ENCODE peak calls at places on chromosome 12, in five cellular contexts. W is HCT116; X is Karpas-422; G is tibial artery; Q is CD4-positive, CD25-positive, alpha-beta regulatory T cell. D is an unnamed sample.

GRCh38 chr12:80087486-80088213 is 11.7 kb upstream of the OTOGL start:
- DNase-seq in Q (no peak), G (no peak), W (no peak), X (no peak), D (no peak)

GRCh38 chr12:101967506-101967905 is 90.1 kb downstream of the DRAM1 start:
- DNase-seq in G (no peak), X (no peak), Q (no peak), W (no peak), D (no peak)

GRCh38 chr12:48764521-48764920 is 24.4 kb downstream of the ADCY6 start:
- DNase-seq in W (no peak), Q (no peak), G (no peak), X (no peak), D (no peak)

GRCh38 chr12:121933522-121934317 is 15.3 kb downstream of the CFAP251 start:
- DNase-seq in X (no peak), W (no peak), Q (no peak), G (no peak), D (no peak)

GRCh38 chr12:24810378-24810777 is 138.5 kb downstream of the BCAT1 start:
- DNase-seq in W (no peak), Q (no peak), X (no peak), G (no peak), D (no peak)

GRCh38 chr12:56190695-56191155 is 1.4 kb upstream of the SMARCC2 start:
- DNase-seq in Q (no peak), G (no peak), X (no peak), W (no peak), D (no peak)

GRCh38 chr12:65459545-65459944 is 181.1 kb downstream of the MSRB3 start:
- DNase-seq in Q (no peak), W (no peak), G (no peak), X (no peak), D (no peak)

GRCh38 chr12:91215940-91216454 is 33.4 kb upstream of the DCN start:
- DNase-seq in X (no peak), W (no peak), Q (no peak), G (peak; percentile 35), D (no peak)

GRCh38 chr12:120199595-120200306 is 1.2 kb downstream of the RPLP0 start:
- DNase-seq in W (no peak), G (peak; percentile 74), Q (peak; percentile 8), X (peak; percentile 49), D (no peak)

DNA sequence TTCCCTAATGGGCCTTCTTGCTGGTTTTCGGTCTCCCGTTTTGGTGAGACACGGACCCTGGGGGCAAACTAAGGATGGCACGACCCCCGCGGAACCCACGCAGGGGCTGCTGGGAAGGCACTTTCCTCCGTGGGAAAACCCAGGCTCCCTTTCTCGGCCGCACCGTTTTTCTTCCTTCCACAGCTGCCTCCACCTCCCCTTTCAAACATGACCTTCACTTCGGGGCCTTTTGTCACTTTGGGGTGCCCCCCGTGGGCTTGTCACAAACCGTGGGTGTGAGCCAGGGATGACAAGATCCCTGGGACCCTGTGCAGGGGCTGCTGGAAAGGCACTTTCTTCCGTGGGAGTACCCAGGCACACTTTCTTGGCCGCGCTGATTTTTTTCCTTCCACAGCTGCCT is 268.7 kb downstream of the ALG10 start:
- DNase-seq in Q (no peak), X (no peak), W (no peak), G (peak; percentile 4), D (peak; percentile 3)
- H3K9me3 ChIP-seq in Q (peaks cover 70% of the 10 kb centered on the region), X (peaks cover 48% of the 10 kb centered on the region), W (peaks cover 3% of the 10 kb centered on the region), G (peaks cover 3% of the 10 kb centered on the region), D (peaks cover 35% of the 10 kb centered on the region)

DNA sequence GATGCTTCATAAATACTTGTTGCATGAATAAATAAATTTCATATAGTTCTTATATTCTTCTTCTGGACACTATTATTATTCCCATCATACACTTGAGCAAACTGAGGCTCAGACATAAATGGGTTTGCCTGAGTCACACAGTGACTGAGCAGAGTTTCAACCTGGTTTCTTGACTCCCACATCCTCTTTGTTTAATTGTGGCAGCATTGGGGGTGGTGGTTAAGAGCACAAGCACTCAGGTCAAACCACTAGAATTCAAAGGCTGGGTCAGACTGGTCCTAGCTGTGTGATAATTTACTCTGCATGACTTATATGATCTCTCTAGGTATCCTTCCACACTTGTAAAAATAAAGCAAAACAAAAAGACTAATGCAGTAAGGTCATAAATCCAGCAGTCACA is 274.9 kb upstream of the SRRM4 start:
- DNase-seq in Q (no peak), W (no peak), X (no peak), G (no peak), D (no peak)
- H3K9me3 ChIP-seq in Q (no peaks in the 10 kb centered on the region), W (no peaks in the 10 kb centered on the region), X (no peaks in the 10 kb centered on the region), G (no peaks in the 10 kb centered on the region), D (no peaks in the 10 kb centered on the region)

DNA sequence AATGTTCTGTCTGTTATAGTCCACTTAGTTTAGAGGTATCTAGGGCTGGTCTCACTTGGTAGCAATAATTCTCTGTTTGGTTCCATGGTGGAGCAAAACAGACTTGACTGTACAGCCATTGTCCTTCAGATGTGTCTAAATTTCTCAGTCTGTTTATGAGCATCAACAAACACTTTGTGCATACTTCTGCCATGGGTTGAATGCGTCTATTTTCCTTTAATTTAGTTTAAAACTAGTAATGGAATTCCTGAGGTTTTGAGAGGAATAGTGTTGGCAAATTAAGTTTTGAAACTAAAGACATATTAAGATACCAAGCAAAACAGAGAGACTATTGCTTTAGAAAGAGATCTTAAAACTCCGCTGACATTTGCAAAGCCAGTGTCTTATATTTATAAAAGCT is 22.6 kb downstream of the FRS2 start:
- DNase-seq in X (no peak), Q (no peak), G (no peak), W (no peak), D (no peak)
- H3K9me3 ChIP-seq in X (no peaks in the 10 kb centered on the region), Q (no peaks in the 10 kb centered on the region), G (no peaks in the 10 kb centered on the region), W (no peaks in the 10 kb centered on the region), D (peaks cover 3% of the 10 kb centered on the region)

DNA sequence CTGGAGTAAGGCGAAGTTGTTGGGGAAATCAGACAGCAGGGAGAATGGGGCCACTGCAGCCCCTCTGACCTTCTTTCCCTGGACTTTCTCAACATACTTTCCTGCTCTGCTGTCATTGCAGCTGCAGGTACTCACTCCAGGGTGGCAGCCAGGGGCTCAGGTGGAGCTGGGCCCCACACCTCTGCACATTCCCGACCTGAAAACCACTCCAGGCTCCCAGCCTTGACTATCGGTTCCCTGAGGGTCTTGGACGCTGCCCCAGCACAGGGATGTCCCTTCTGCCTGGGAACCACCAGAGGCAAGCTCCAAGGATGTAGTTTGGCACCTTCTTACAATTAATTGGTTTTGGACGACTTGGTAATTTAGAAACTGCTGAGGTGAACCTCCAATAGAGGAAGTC is 24.8 kb upstream of the CAPRIN2 start:
- DNase-seq in W (no peak), G (no peak), Q (no peak), X (no peak), D (no peak)
- H3K9me3 ChIP-seq in W (no peaks in the 10 kb centered on the region), G (no peaks in the 10 kb centered on the region), Q (peaks cover 4% of the 10 kb centered on the region), X (peaks cover 2% of the 10 kb centered on the region), D (peaks cover 17% of the 10 kb centered on the region)

DNA sequence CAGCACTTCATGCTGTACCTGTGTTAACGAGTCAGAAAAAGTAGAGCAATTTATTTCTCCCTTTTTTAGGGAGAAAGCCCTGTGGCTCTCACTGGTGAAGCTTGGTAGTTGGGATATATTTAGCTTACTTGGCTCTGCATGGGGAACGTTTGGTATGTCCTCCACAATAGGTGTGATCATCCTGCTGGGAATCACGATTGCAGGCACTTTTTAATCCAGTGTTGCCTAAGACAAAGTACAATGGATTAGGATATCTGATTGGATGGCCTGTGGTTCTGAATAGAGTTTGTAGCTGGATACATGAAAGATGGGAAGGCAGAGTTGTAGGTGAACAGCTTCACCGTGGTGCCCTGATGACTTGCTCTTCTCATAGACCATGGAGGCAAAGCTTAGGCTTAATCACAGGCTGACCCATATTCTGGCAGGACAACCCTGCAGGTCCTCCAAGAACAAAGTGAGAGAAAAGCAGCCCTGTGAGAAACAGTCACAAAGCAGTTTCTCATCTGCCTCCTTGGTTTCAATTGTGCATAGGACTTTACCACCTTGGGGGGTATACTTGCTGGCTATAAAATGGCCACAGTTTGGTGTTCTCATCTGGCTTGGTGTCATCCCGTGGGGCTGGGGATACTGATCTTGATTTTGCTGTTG is 7.5 kb downstream of the RESF1 start:
- DNase-seq in X (no peak), Q (no peak), G (no peak), W (no peak), D (no peak)
- H3K9me3 ChIP-seq in X (no peaks in the 10 kb centered on the region), Q (peaks cover 15% of the 10 kb centered on the region), G (no peaks in the 10 kb centered on the region), W (no peaks in the 10 kb centered on the region), D (no peaks in the 10 kb centered on the region)

GRCh38 chr12:34333337-34333736 is 311.0 kb downstream of the ALG10 start:
- DNase-seq in G (no peak), X (no peak), Q (no peak), W (no peak), D (no peak)

GRCh38 chr12:34327671-34328070 is 305.4 kb downstream of the ALG10 start:
- DNase-seq in X (no peak), W (no peak), Q (no peak), G (no peak), D (no peak)
- H3K9me3 ChIP-seq in X (peaks cover 35% of the 10 kb centered on the region), W (no peaks in the 10 kb centered on the region), Q (peaks cover 92% of the 10 kb centered on the region), G (no peaks in the 10 kb centered on the region), D (peaks cover 12% of the 10 kb centered on the region)

DNA sequence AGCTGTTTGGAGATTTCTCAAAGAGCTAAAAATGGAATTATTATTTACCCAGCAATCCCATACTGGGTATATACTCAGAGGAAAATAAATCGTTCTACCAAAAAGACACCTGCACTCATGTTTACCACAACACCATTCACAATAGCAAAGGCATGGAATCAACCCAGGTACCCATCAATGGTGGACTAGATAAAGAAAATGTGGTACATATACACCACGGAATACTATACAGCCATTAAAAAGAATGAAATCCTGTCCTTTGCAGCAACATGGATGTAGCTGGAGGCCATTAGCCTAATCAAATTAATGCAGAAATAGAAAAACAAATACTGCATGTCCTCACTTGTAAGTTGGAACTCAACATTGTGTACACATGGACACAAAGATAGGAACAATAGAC is 37.9 kb downstream of the WBP11 start:
- DNase-seq in X (no peak), W (no peak), Q (no peak), G (no peak), D (no peak)
- H3K9me3 ChIP-seq in X (peaks cover 3% of the 10 kb centered on the region), W (no peaks in the 10 kb centered on the region), Q (peaks cover 33% of the 10 kb centered on the region), G (no peaks in the 10 kb centered on the region), D (peaks cover 23% of the 10 kb centered on the region)

GRCh38 chr12:38162013-38162412 is 154.6 kb upstream of the ALG10B start:
- DNase-seq in X (no peak), W (no peak), G (no peak), Q (no peak), D (no peak)
- H3K9me3 ChIP-seq in X (peaks cover 10% of the 10 kb centered on the region), W (no peaks in the 10 kb centered on the region), G (no peaks in the 10 kb centered on the region), Q (peaks cover 6% of the 10 kb centered on the region), D (peaks cover 17% of the 10 kb centered on the region)

DNA sequence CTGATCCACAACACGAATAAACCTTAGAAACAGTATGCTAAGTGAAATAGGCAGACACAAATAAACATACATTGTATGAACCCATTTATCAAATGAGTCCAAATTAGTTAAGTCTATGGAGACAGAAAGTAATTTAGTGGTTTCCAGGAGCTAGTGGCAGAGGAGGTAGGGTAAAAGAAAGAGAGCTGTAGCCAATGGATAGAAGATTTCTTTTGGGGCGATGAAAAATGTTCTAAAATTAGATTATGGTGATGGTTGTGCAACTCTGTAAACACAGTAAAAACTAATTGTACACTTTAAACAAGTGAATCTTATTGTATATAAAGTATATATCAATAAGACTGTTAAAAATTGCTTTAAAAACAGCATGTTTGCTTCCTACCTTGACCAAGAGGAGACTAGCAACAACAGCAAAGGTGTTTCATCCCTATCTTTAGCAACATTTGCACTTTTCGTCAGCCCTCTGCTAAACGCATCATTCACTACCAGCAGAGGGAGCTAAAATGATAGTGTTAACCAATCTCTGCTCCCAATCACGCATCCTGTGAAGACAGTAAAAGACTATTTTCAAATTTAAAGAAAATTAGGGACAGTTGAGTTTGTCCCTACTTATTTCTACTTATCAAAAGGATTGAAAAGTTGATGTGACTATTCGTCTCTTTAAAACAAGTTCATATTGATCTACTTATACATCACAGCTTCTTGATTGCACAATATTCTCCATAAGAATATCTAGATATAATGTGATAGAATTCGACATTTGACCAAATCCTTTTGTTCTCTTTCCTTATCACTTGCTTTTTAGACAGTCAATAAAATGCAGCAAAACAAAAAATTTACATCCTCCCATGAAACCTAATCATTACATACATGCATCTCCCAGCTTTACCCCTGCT is 24.0 kb upstream of the LGR5 start:
- DNase-seq in Q (no peak), G (no peak), X (peak; percentile 85), W (peak; percentile 42), D (no peak)
- H3K9me3 ChIP-seq in Q (no peaks in the 10 kb centered on the region), G (no peaks in the 10 kb centered on the region), X (no peaks in the 10 kb centered on the region), W (no peaks in the 10 kb centered on the region), D (peaks cover 22% of the 10 kb centered on the region)